ENCODE peak calls at places on chromosomes 12 and 14, in five cellular contexts. M, R, H, G and B are unnamed samples.

GRCh38 chr14:23884541-23884904 is 69.0 kb upstream of the DHRS4 start:
- DNase-seq in M (no peak), H (no peak), G (no peak), R (no peak), B (no peak)

GRCh38 chr14:92607702-92608429 is 94.3 kb downstream of the RIN3 start:
- DNase-seq in H (no peak), M (no peak), R (no peak), G (peak), B (no peak)

GRCh38 chr12:109115758-109116610 is at the start of gene ACACB:
- DNase-seq in R (no peak), H (peak), M (no peak), G (peak), B (no peak)

GRCh38 chr12:131117438-131118245 is 163.9 kb downstream of the ADGRD1 start:
- DNase-seq in G (no peak), H (no peak), R (no peak), M (no peak), B (no peak)

GRCh38 chr14:81435578-81436295 is 35.6 kb upstream of the STON2 start:
- DNase-seq in H (peak), G (peak), M (peak), R (peak), B (peak)

GRCh38 chr14:43406936-43407335 is 1100.1 kb downstream of the FSCB start:
- DNase-seq in G (no peak), R (no peak), H (no peak), M (no peak), B (no peak)

GRCh38 chr14:71491925-71492324 is 440.3 kb upstream of the RGS6 start:
- DNase-seq in M (no peak), H (peak), G (peak), R (no peak), B (no peak)

GRCh38 chr12:42143401-42144173 is 1.1 kb downstream of the GXYLT1 start:
- DNase-seq in M (no peak), R (peak), H (peak), G (no peak), B (peak)

GRCh38 chr12:94867066-94867855 is 136.2 kb downstream of the NDUFA12 start:
- DNase-seq in R (no peak), H (no peak), G (peak), M (no peak), B (no peak)

GRCh38 chr14:76091036-76091435 is 60.7 kb upstream of the GPATCH2L start:
- DNase-seq in G (no peak), H (peak), M (peak), R (no peak), B (no peak)

GRCh38 chr12:563250-563781 is 99.9 kb downstream of the NINJ2 start:
- DNase-seq in R (no peak), M (no peak), G (no peak), H (no peak), B (no peak)

GRCh38 chr14:52069617-52070431 is 965 bp upstream of the NID2 start:
- DNase-seq in M (no peak), H (no peak), G (peak), R (no peak), B (no peak)

GRCh38 chr14:92121207-92121669 is 268 bp downstream of the NDUFB1 start:
- DNase-seq in R (peak), M (no peak), G (peak), H (peak), B (no peak)

GRCh38 chr12:16613199-16613598 is 7.2 kb upstream of the LMO3 start:
- DNase-seq in G (peak), H (no peak), R (no peak), M (no peak), B (no peak)

GRCh38 chr12:103858953-103859601 is 18.0 kb upstream of the NT5DC3 start:
- DNase-seq in R (no peak), M (peak), G (peak), H (no peak), B (no peak)

GRCh38 chr12:30015661-30016060 is 231.9 kb upstream of the TMTC1 start:
- DNase-seq in M (no peak), R (no peak), G (peak), H (no peak), B (no peak)

GRCh38 chr12:22738945-22739344 is 114.0 kb downstream of the ETNK1 start:
- DNase-seq in G (peak), M (no peak), R (no peak), H (no peak), B (no peak)

GRCh38 chr12:75704664-75705063 is 193.3 kb upstream of the KRR1 start:
- DNase-seq in G (no peak), H (no peak), R (no peak), M (no peak), B (no peak)

GRCh38 chr12:109762071-109762672 is 48.5 kb downstream of the FAM222A start:
- DNase-seq in G (no peak), R (no peak), H (no peak), M (no peak), B (no peak)

GRCh38 chr12:125568306-125568705 is 503.1 kb downstream of the AACS start:
- DNase-seq in H (no peak), M (no peak), G (no peak), R (no peak), B (no peak)

GRCh38 chr14:91358654-91359210 is 58.9 kb downstream of the CCDC88C start:
- DNase-seq in G (no peak), H (no peak), M (no peak), R (no peak), B (no peak)

GRCh38 chr14:20698934-20699333 is 10.4 kb downstream of the ANG start:
- DNase-seq in R (no peak), G (no peak), M (no peak), H (no peak), B (no peak)

GRCh38 chr14:64815257-64815656 is 64.5 kb downstream of the SPTB start:
- DNase-seq in R (no peak), G (no peak), H (no peak), M (no peak), B (no peak)

GRCh38 chr14:97575677-97576076 is 778.5 kb downstream of the VRK1 start:
- DNase-seq in H (no peak), G (no peak), M (no peak), R (no peak), B (no peak)

GRCh38 chr12:103560604-103561101 is 26.4 kb upstream of the STAB2 start:
- DNase-seq in H (no peak), G (peak), R (no peak), M (peak), B (no peak)

GRCh38 chr14:64208261-64208660 is 85.9 kb downstream of the ESR2 start:
- DNase-seq in M (no peak), R (no peak), H (no peak), G (no peak), B (no peak)

GRCh38 chr14:97458302-97459137 is 661.3 kb downstream of the VRK1 start:
- DNase-seq in M (no peak), G (no peak), R (no peak), H (no peak), B (no peak)

GRCh38 chr12:80484778-80485177 is 40.7 kb downstream of the PTPRQ start:
- DNase-seq in G (no peak), R (no peak), M (no peak), H (no peak), B (no peak)

GRCh38 chr12:4439736-4440135 is 5.9 kb downstream of the FGF6 start:
- DNase-seq in G (no peak), M (no peak), R (no peak), H (no peak), B (no peak)

GRCh38 chr12:118055144-118055557 is 5.8 kb downstream of the WSB2 start:
- DNase-seq in R (peak), H (no peak), G (no peak), M (peak), B (peak)